ENCODE peak calls at places on chromosomes 12 and 14, in four cellular contexts. N, H, X and J are unnamed samples.

GRCh38 chr14:90574640-90575131 is 177.9 kb downstream of the CALM1 start:
- DNase-seq in X (peak; percentile 79), H (peak; percentile 80), N (no peak), J (no peak)

GRCh38 chr14:57182760-57183503 is 85.8 kb downstream of the EXOC5 start:
- DNase-seq in H (peak; percentile 54), N (no peak), X (no peak), J (no peak)

GRCh38 chr12:133190176-133190575 is 8.9 kb downstream of the ZNF268 start:
- DNase-seq in H (no peak), N (no peak), X (no peak), J (no peak)

GRCh38 chr12:89411846-89412245 is 59.5 kb upstream of the DUSP6 start:
- DNase-seq in H (no peak), X (no peak), N (no peak), J (no peak)

GRCh38 chr12:68185598-68185997 is 26.1 kb upstream of the IFNG start:
- DNase-seq in N (no peak), X (no peak), H (no peak), J (no peak)

GRCh38 chr12:53757095-53757770 is 5.5 kb upstream of the CISTR start:
- DNase-seq in H (peak; percentile 67), N (peak; percentile 92), X (peak; percentile 89), J (peak; percentile 53)

GRCh38 chr14:75018684-75019083 is 16.0 kb downstream of the EIF2B2 start:
- DNase-seq in H (no peak), N (no peak), X (no peak), J (no peak)

GRCh38 chr14:87916886-87917275 is 76.1 kb downstream of the GALC start:
- DNase-seq in N (no peak), X (no peak), H (no peak), J (no peak)

GRCh38 chr12:14213542-14213941 is 151.9 kb upstream of the ATF7IP start:
- DNase-seq in X (no peak), H (no peak), N (no peak), J (no peak)

GRCh38 chr12:75977952-75978671 is 53.5 kb downstream of the PHLDA1 start:
- DNase-seq in X (no peak), H (peak; percentile 27), N (peak; percentile 88), J (peak; percentile 70)

GRCh38 chr12:9118161-9118560 is 2.4 kb upstream of the A2M start:
- DNase-seq in H (no peak), N (peak; percentile 20), X (no peak), J (no peak)

GRCh38 chr12:93572712-93573551 is 457 bp downstream of the SOCS2 start:
- DNase-seq in N (peak; percentile 45), X (peak; percentile 67), H (no peak), J (peak; percentile 31)

GRCh38 chr12:25701290-25701689 is 148.2 kb upstream of the LMNTD1 start:
- DNase-seq in N (no peak), H (no peak), X (no peak), J (no peak)

GRCh38 chr14:104795781-104796681 is 483 bp upstream of the AKT1 start:
- DNase-seq in H (peak; percentile 47), N (peak; percentile 67), X (peak; percentile 75), J (peak; percentile 67)

GRCh38 chr12:101064721-101065120 is 145.3 kb downstream of the SLC5A8 start:
- DNase-seq in X (no peak), N (no peak), H (no peak), J (no peak)

GRCh38 chr12:2970744-2971143 is 11.5 kb downstream of the TEAD4 start:
- DNase-seq in X (peak; percentile 71), N (no peak), H (no peak), J (no peak)

GRCh38 chr12:128856035-128856790 is 2.9 kb downstream of the GLT1D1 start:
- DNase-seq in N (no peak), X (no peak), H (no peak), J (no peak)

GRCh38 chr14:59819446-59820088 is 51.0 kb downstream of the RTN1 start:
- DNase-seq in H (no peak), N (no peak), X (peak; percentile 50), J (no peak)

GRCh38 chr12:93302331-93303229 is 75.1 kb upstream of the NUDT4 start:
- DNase-seq in N (no peak), X (no peak), H (no peak), J (no peak)

GRCh38 chr14:82621881-82622450 is 1088.3 kb upstream of the SEL1L start:
- DNase-seq in H (no peak), X (no peak), N (no peak), J (no peak)

GRCh38 chr12:113388351-113388750 is 15.3 kb downstream of the SDS start:
- DNase-seq in X (no peak), N (no peak), H (no peak), J (no peak)

GRCh38 chr12:78101946-78102635 is 271.4 kb downstream of the NAV3 start:
- DNase-seq in N (no peak), X (no peak), H (peak; percentile 25), J (no peak)

GRCh38 chr12:108825205-108825950 is 32.0 kb downstream of the SSH1 start:
- DNase-seq in X (no peak), H (no peak), N (peak; percentile 45), J (no peak)

GRCh38 chr14:54444701-54445100 is 3.5 kb upstream of the CNIH1 start:
- DNase-seq in H (no peak), N (no peak), X (no peak), J (no peak)

GRCh38 chr12:57160021-57160420 is 12.6 kb upstream of the LRP1-AS start:
- DNase-seq in N (no peak), X (no peak), H (no peak), J (no peak)

GRCh38 chr12:66514581-66514980 is 164.3 kb downstream of the GRIP1 start:
- DNase-seq in X (no peak), N (no peak), H (no peak), J (no peak)

GRCh38 chr14:87457727-87458126 is 535.3 kb downstream of the GALC start:
- DNase-seq in N (no peak), X (no peak), H (no peak), J (no peak)

GRCh38 chr14:32724864-32725550 is 213.7 kb upstream of the NPAS3 start:
- DNase-seq in N (no peak), X (no peak), H (no peak), J (no peak)

GRCh38 chr12:84912191-84913142 is at the start of gene SLC6A15:
- DNase-seq in X (peak; percentile 53), H (peak; percentile 92), N (peak; percentile 36), J (peak; percentile 52)

GRCh38 chr12:91952916-91953315 is 192.7 kb downstream of the BTG1 start:
- DNase-seq in N (no peak), H (no peak), X (no peak), J (no peak)

GRCh38 chr12:24285413-24285812 is 335.9 kb upstream of the SOX5 start:
- DNase-seq in X (no peak), N (no peak), H (no peak), J (no peak)

GRCh38 chr14:87994974-87995373 is 2.0 kb upstream of the GALC start:
- DNase-seq in N (peak; percentile 70), H (no peak), X (no peak), J (no peak)

GRCh38 chr14:58944226-58944769 is 244.2 kb upstream of the DAAM1 start:
- DNase-seq in N (no peak), H (peak; percentile 55), X (no peak), J (no peak)